ENCODE peak calls at places on chromosomes 5 and 9, in seven cellular contexts. O is AG04450; I is CD8-positive, alpha-beta T cell; D is BJ; S is left lung; H is lower lobe of right lung; L is breast epithelium. X is an unnamed sample. For H3K27me3, the result is how much of the 10 kb centered on the place peaks cover.

GRCh38 chr5:167985373-167985772 is 306.1 kb upstream of the WWC1 start:
- DNase-seq in O (no peak), I (no peak), D (no peak), S (no peak), H (no peak), L (no peak), X (no peak)

GRCh38 chr5:175561085-175561484 is 82.7 kb downstream of the SFXN1 start:
- DNase-seq in O (no peak), I (no peak), D (no peak), S (no peak), H (no peak), L (no peak), X (no peak)

GRCh38 chr5:174071484-174071883 is 26.0 kb downstream of the NSG2 start:
- DNase-seq in O (no peak), I (no peak), D (no peak), S (no peak), H (no peak), L (no peak), X (no peak)

GRCh38 chr9:131258698-131259431 is 17.4 kb downstream of the FAM78A start:
- DNase-seq in O (no peak), I (no peak), D (no peak), S (peak), H (no peak), L (no peak), X (no peak)

GRCh38 chr5:151156732-151157402 is 712 bp downstream of the ANXA6 start:
- DNase-seq in O (no peak), I (no peak), D (no peak), S (no peak), H (no peak), L (no peak), X (peak)

GRCh38 chr5:76705574-76705973 is 10.4 kb upstream of the F2R start:
- DNase-seq in O (no peak), I (no peak), D (no peak), S (no peak), H (no peak), L (no peak), X (no peak)

GRCh38 chr9:34547960-34548603 is 25.3 kb upstream of the ENHO start:
- DNase-seq in O (peak), I (no peak), D (no peak), S (no peak), H (peak), L (peak), X (no peak)

GRCh38 chr5:45508155-45508554 is 188.0 kb downstream of the HCN1 start:
- DNase-seq in O (no peak), I (no peak), D (no peak), S (no peak), H (no peak), L (no peak), X (no peak)

GRCh38 chr5:54251981-54252380 is 58.4 kb downstream of the ARL15 start:
- DNase-seq in O (no peak), I (no peak), D (no peak), S (no peak), H (no peak), L (no peak), X (no peak)

GRCh38 chr5:54257366-54258118 is 52.8 kb downstream of the ARL15 start:
- DNase-seq in O (no peak), I (no peak), D (no peak), S (no peak), H (no peak), L (no peak), X (no peak)

GRCh38 chr5:54259090-54259489 is 51.3 kb downstream of the ARL15 start:
- DNase-seq in O (no peak), I (no peak), D (no peak), S (no peak), H (no peak), L (no peak), X (no peak)

GRCh38 chr5:54249210-54250028 is 61.0 kb downstream of the ARL15 start:
- DNase-seq in O (no peak), I (no peak), D (no peak), S (no peak), H (peak), L (no peak), X (no peak)

GRCh38 chr5:54254482-54255198 is 55.7 kb downstream of the ARL15 start:
- DNase-seq in O (no peak), I (no peak), D (no peak), S (no peak), H (no peak), L (no peak), X (no peak)
- TF ChIP-seq CTCF in O (no peak), I (no peak), D (no peak), S (no peak), H (peak), L (no peak), X (no peak)

DNA sequence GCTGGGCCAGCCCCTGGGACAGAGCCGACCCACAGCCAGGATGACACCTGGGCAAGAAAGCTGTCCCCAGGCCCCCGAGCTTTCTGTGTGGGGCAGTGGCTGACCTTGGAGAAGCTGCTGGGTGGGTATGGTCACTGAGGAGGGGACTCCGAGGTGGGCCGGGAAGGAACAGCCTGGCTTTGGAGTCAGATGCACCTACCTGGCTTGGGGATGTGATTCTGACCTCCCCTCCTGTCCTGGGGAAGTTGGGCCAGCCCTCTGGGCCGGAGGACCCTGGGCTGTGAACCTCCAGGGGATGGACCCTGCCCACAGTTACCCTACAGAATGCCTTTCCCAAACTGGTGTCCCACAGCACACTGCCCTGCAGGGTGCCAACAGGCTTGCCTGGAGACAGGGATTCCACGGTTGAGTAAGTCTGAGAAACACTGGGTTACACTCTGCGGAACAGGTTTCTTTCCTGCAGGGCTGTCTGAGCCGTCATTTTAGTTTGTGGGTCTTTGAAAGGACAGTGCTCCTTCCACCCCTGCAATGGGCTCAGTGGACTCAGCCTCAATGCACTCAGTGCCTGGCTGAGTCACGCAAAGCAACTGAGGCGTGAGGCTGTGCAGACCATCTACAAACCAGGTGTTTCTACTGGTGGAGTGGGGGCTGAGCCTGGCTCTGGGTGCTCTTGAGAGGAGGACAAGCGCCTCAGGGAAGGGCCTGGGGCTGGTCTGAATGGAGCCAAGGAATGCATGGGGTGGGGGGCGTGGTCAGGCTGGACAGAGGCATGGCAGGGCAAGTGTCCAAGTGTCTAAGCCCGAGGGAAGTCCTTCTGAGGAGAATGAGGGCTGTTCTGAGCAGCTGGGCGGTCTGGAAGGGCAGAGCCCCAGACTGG is 41.3 kb upstream of the PHYKPL start:
- DNase-seq in O (no peak), I (no peak), D (no peak), S (peak), H (peak), L (no peak), X (no peak)
- H3K27me3 ChIP-seq in O (under half), I (under half), D (under half), S (under half), H (under half), L (under half), X (under half)

DNA sequence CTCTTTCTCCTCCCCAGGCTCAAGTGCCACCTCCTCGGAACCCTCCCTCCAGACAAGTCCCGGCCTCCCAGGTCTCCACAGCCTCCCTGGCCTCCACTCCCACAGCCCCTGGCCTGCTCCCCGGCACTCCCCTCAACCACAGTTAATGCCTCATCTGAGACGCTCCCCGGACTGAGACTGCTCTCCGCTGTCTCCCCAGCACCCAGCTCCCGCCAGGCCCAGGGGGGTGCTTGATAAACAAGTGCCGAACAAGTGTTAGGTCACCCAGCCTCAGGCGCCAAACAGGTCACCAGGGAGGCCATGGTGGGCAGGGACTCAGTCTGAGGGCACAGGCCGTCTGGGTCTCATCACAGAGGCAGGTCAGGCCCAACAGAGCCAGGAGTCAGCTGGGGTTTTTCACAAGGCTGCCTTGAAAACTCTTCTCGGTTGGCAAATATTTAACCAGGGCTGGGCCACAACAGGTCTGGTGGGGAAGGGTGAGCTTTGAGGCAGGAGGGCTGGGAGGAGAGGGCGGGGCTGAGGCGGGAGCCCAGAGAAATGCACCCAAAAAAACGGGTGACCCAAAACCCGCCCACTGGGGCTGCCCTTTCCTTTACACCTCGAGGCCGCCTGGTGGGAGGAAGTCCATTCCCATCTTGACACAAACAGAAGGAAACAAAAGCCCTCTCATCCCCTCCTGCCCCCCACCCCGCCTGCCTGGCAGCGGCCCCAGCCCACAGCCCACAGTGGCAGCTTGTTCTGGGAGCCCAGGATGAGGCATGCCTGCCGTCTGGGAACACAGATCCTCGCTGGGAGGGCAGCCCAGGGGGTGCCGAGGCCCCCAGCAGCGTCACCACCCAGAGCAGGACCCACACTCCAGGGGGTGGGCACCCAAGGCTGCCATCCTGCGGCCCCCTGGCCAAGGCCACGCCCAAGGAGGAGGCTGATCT is 66.6 kb upstream of the STXBP1 start:
- DNase-seq in O (no peak), I (no peak), D (no peak), S (peak), H (peak), L (peak), X (no peak)
- TF ChIP-seq CTCF in O (no peak), I (no peak), D (no peak), S (no peak), H (no peak), L (peak), X (no peak)

GRCh38 chr5:170700503-170700902 is 83.0 kb upstream of the GABRP start:
- DNase-seq in O (no peak), I (no peak), D (no peak), S (no peak), H (no peak), L (no peak), X (no peak)
- H3K27me3 ChIP-seq in O (under half), I (under half), D (under half), S (under half), H (under half), L (under half), X (under half)

DNA sequence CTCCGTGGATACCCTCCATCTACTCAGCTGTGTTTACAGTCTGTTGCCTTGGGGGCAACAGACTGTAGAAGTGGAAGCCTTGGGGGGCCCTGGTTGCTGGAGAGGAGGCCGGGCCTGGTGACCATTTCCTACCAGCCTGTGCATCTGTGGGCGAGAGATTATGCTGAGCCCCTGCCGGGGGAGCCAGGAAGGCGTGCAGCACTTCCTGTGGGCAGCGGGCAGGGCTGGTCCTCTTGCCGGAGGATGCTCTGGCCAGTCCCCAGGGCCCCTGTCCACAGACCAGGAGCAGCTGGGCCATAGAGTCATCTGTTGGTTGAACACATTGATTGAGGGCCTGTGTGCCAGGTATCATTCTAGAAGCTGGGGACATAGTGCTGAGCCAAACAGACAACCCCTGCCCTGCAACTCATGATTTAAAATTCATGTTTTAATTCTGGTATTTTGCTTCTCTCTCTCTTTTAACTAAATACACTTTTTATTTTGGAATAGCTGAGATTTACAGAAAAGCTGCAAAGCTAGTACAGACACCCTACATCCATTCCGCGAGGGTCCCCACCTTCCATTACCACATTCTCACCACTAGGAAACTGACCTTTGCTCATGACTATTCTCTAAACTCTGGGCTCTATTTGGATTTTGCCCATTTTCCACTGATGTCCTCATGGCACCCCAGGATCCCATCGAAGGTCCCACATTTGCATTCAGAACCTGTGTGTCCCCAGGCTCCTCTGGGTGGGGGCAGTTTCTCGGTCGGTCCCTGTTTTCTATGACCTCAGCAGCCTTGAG is 11.3 kb downstream of the ERGIC1 start:
- DNase-seq in O (no peak), I (no peak), D (no peak), S (no peak), H (no peak), L (no peak), X (no peak)
- TF ChIP-seq CTCF in O (peak), I (no peak), D (no peak), S (no peak), H (no peak), L (no peak), X (no peak)

GRCh38 chr5:10705736-10706135 is 55.3 kb downstream of the DAP start:
- DNase-seq in O (no peak), I (no peak), D (no peak), S (no peak), H (no peak), L (no peak), X (no peak)
- H3K27me3 ChIP-seq in O (under half), I (under half), D (under half), S (under half), H (under half), L (under half), X (under half)